ENCODE peak calls at places on chromosome 22, in seven cellular contexts. One of them, this sample, is unnamed.
A peak's percentile ranks its signal among the peaks of the same experiment; 100 is the strongest.

GRCh38 chr22:49278357-49278756 is 549.3 kb downstream of the BRD1 start:
- DNase-seq in NCI-H187: no peak
- DNase-seq in endodermal cell: no peak
- DNase-seq in MV-4-11: no peak
- DNase-seq in foreskin fibroblast: no peak
- DNase-seq in NCI-H510A: no peak
- DNase-seq in hypothalamus: no peak
- DNase-seq in this sample: no peak

GRCh38 chr22:42863349-42863911 is 6.4 kb upstream of the ARFGAP3 start:
- DNase-seq in foreskin fibroblast: peak; percentile 50
- DNase-seq in endodermal cell: no peak
- DNase-seq in NCI-H510A: no peak
- DNase-seq in hypothalamus: no peak
- DNase-seq in MV-4-11: peak; percentile 81
- DNase-seq in NCI-H187: no peak
- DNase-seq in this sample: peak; percentile 52

GRCh38 chr22:19146215-19146968 is 1.9 kb upstream of the ESS2 start:
- DNase-seq in endodermal cell: no peak
- DNase-seq in foreskin fibroblast: no peak
- DNase-seq in hypothalamus: no peak
- DNase-seq in NCI-H187: no peak
- DNase-seq in NCI-H510A: no peak
- DNase-seq in MV-4-11: no peak
- DNase-seq in this sample: no peak

GRCh38 chr22:38935023-38935422 is 22.4 kb upstream of the APOBEC3A start:
- DNase-seq in hypothalamus: no peak
- DNase-seq in MV-4-11: no peak
- DNase-seq in NCI-H510A: peak; percentile 73
- DNase-seq in foreskin fibroblast: no peak
- DNase-seq in NCI-H187: peak; percentile 57
- DNase-seq in endodermal cell: no peak
- DNase-seq in this sample: no peak

GRCh38 chr22:43433904-43434600 is 22.2 kb downstream of the MPPED1 start:
- DNase-seq in NCI-H187: no peak
- DNase-seq in foreskin fibroblast: no peak
- DNase-seq in endodermal cell: no peak
- DNase-seq in hypothalamus: no peak
- DNase-seq in NCI-H510A: no peak
- DNase-seq in MV-4-11: no peak
- DNase-seq in this sample: no peak

GRCh38 chr22:26660961-26661578 is 3.7 kb downstream of the MIAT start:
- DNase-seq in foreskin fibroblast: no peak
- DNase-seq in hypothalamus: no peak
- DNase-seq in NCI-H187: no peak
- DNase-seq in MV-4-11: no peak
- DNase-seq in endodermal cell: peak; percentile 80
- DNase-seq in NCI-H510A: no peak
- DNase-seq in this sample: no peak

GRCh38 chr22:24857576-24857975 is 51.6 kb downstream of the SGSM1 start:
- DNase-seq in endodermal cell: no peak
- DNase-seq in foreskin fibroblast: no peak
- DNase-seq in MV-4-11: no peak
- DNase-seq in NCI-H187: no peak
- DNase-seq in NCI-H510A: no peak
- DNase-seq in hypothalamus: no peak
- DNase-seq in this sample: no peak

GRCh38 chr22:39254789-39255298 is 10.1 kb upstream of the PDGFB start:
- DNase-seq in NCI-H187: no peak
- DNase-seq in endodermal cell: peak; percentile 59
- DNase-seq in hypothalamus: no peak
- DNase-seq in NCI-H510A: no peak
- DNase-seq in foreskin fibroblast: peak; percentile 52
- DNase-seq in MV-4-11: no peak
- DNase-seq in this sample: no peak

GRCh38 chr22:40759294-40759840 is 59.8 kb downstream of the SLC25A17 start:
- DNase-seq in MV-4-11: no peak
- DNase-seq in foreskin fibroblast: no peak
- DNase-seq in endodermal cell: no peak
- DNase-seq in NCI-H187: no peak
- DNase-seq in hypothalamus: no peak
- DNase-seq in NCI-H510A: no peak
- DNase-seq in this sample: no peak

GRCh38 chr22:19870153-19871022 is 15.7 kb upstream of the GNB1L start:
- DNase-seq in MV-4-11: no peak
- DNase-seq in NCI-H187: no peak
- DNase-seq in foreskin fibroblast: no peak
- DNase-seq in NCI-H510A: no peak
- DNase-seq in hypothalamus: no peak
- DNase-seq in endodermal cell: peak; percentile 44
- DNase-seq in this sample: no peak

GRCh38 chr22:49184736-49185135 is 642.9 kb downstream of the BRD1 start:
- DNase-seq in foreskin fibroblast: no peak
- DNase-seq in MV-4-11: no peak
- DNase-seq in endodermal cell: no peak
- DNase-seq in NCI-H187: no peak
- DNase-seq in hypothalamus: no peak
- DNase-seq in NCI-H510A: no peak
- DNase-seq in this sample: no peak

GRCh38 chr22:39646614-39647210 is 76.2 kb downstream of the CACNA1I start:
- DNase-seq in NCI-H510A: no peak
- DNase-seq in foreskin fibroblast: no peak
- DNase-seq in hypothalamus: no peak
- DNase-seq in MV-4-11: no peak
- DNase-seq in NCI-H187: no peak
- DNase-seq in endodermal cell: no peak
- DNase-seq in this sample: no peak

GRCh38 chr22:20774882-20775281 is 969 bp downstream of the SERPIND1 start:
- DNase-seq in NCI-H510A: no peak
- DNase-seq in foreskin fibroblast: no peak
- DNase-seq in NCI-H187: no peak
- DNase-seq in MV-4-11: no peak
- DNase-seq in endodermal cell: no peak
- DNase-seq in hypothalamus: no peak
- DNase-seq in this sample: no peak

GRCh38 chr22:23405366-23405851 is 174.7 kb downstream of the IGLL1 start:
- DNase-seq in endodermal cell: peak; percentile 49
- DNase-seq in NCI-H510A: no peak
- DNase-seq in foreskin fibroblast: no peak
- DNase-seq in hypothalamus: no peak
- DNase-seq in NCI-H187: no peak
- DNase-seq in MV-4-11: no peak
- DNase-seq in this sample: no peak

GRCh38 chr22:48316876-48317250 is 1510.8 kb downstream of the BRD1 start:
- DNase-seq in hypothalamus: no peak
- DNase-seq in NCI-H510A: no peak
- DNase-seq in foreskin fibroblast: no peak
- DNase-seq in NCI-H187: no peak
- DNase-seq in endodermal cell: peak; percentile 33
- DNase-seq in MV-4-11: no peak
- DNase-seq in this sample: no peak

GRCh38 chr22:36435516-36436415 is 45.7 kb downstream of the TXN2 start:
- DNase-seq in foreskin fibroblast: no peak
- DNase-seq in hypothalamus: no peak
- DNase-seq in NCI-H510A: peak; percentile 54
- DNase-seq in NCI-H187: peak; percentile 51
- DNase-seq in MV-4-11: peak; percentile 74
- DNase-seq in endodermal cell: peak; percentile 89
- DNase-seq in this sample: no peak

GRCh38 chr22:33492210-33492651 is 428.0 kb downstream of the LARGE1 start:
- DNase-seq in NCI-H510A: no peak
- DNase-seq in endodermal cell: peak; percentile 60
- DNase-seq in MV-4-11: no peak
- DNase-seq in foreskin fibroblast: no peak
- DNase-seq in hypothalamus: no peak
- DNase-seq in NCI-H187: no peak
- DNase-seq in this sample: no peak

GRCh38 chr22:16964366-16964765 is 43.7 kb downstream of the GAB4 start:
- DNase-seq in NCI-H510A: no peak
- DNase-seq in hypothalamus: no peak
- DNase-seq in endodermal cell: no peak
- DNase-seq in NCI-H187: no peak
- DNase-seq in MV-4-11: no peak
- DNase-seq in foreskin fibroblast: no peak
- DNase-seq in this sample: no peak

GRCh38 chr22:27919943-27920755 is 1.1 kb upstream of the PITPNB start:
- DNase-seq in hypothalamus: peak; percentile 20
- DNase-seq in NCI-H187: no peak
- DNase-seq in NCI-H510A: no peak
- DNase-seq in MV-4-11: no peak
- DNase-seq in foreskin fibroblast: peak; percentile 75
- DNase-seq in endodermal cell: peak; percentile 79
- DNase-seq in this sample: peak; percentile 54

GRCh38 chr22:27748355-27749168 is 53.0 kb downstream of the MN1 start:
- DNase-seq in NCI-H510A: no peak
- DNase-seq in NCI-H187: no peak
- DNase-seq in MV-4-11: peak; percentile 28
- DNase-seq in hypothalamus: no peak
- DNase-seq in endodermal cell: peak; percentile 89
- DNase-seq in foreskin fibroblast: peak; percentile 12
- DNase-seq in this sample: no peak

GRCh38 chr22:43521716-43522115 is 109.9 kb downstream of the MPPED1 start:
- DNase-seq in hypothalamus: no peak
- DNase-seq in foreskin fibroblast: no peak
- DNase-seq in NCI-H510A: no peak
- DNase-seq in endodermal cell: no peak
- DNase-seq in MV-4-11: no peak
- DNase-seq in NCI-H187: no peak
- DNase-seq in this sample: no peak

GRCh38 chr22:46425011-46425410 is 89.5 kb downstream of the TRMU start:
- DNase-seq in NCI-H510A: no peak
- DNase-seq in foreskin fibroblast: peak; percentile 15
- DNase-seq in hypothalamus: no peak
- DNase-seq in NCI-H187: no peak
- DNase-seq in MV-4-11: peak; percentile 76
- DNase-seq in endodermal cell: no peak
- DNase-seq in this sample: no peak

GRCh38 chr22:24954114-24954463 is 1.6 kb downstream of the KIAA1671 start:
- DNase-seq in NCI-H187: no peak
- DNase-seq in endodermal cell: peak; percentile 55
- DNase-seq in foreskin fibroblast: no peak
- DNase-seq in NCI-H510A: no peak
- DNase-seq in hypothalamus: no peak
- DNase-seq in MV-4-11: no peak
- DNase-seq in this sample: no peak

GRCh38 chr22:50307891-50308596 is 598 bp upstream of the PLXNB2 start:
- DNase-seq in endodermal cell: no peak
- DNase-seq in MV-4-11: no peak
- DNase-seq in NCI-H187: no peak
- DNase-seq in foreskin fibroblast: no peak
- DNase-seq in NCI-H510A: no peak
- DNase-seq in hypothalamus: no peak
- DNase-seq in this sample: no peak

GRCh38 chr22:29838599-29838956 is 504 bp upstream of the ASCC2 start:
- DNase-seq in NCI-H510A: no peak
- DNase-seq in MV-4-11: no peak
- DNase-seq in NCI-H187: no peak
- DNase-seq in hypothalamus: no peak
- DNase-seq in endodermal cell: no peak
- DNase-seq in foreskin fibroblast: no peak
- DNase-seq in this sample: no peak

GRCh38 chr22:29837780-29838598 is at the start of gene ASCC2:
- DNase-seq in foreskin fibroblast: peak; percentile 95
- DNase-seq in hypothalamus: peak; percentile 93
- DNase-seq in NCI-H510A: peak; percentile 93
- DNase-seq in endodermal cell: peak; percentile 99
- DNase-seq in NCI-H187: peak; percentile 95
- DNase-seq in MV-4-11: peak; percentile 98
- DNase-seq in this sample: peak; percentile 97

GRCh38 chr22:48894804-48895250 is 932.8 kb downstream of the BRD1 start:
- DNase-seq in endodermal cell: no peak
- DNase-seq in foreskin fibroblast: no peak
- DNase-seq in MV-4-11: no peak
- DNase-seq in hypothalamus: no peak
- DNase-seq in NCI-H187: no peak
- DNase-seq in NCI-H510A: no peak
- DNase-seq in this sample: no peak

GRCh38 chr22:44538071-44538470 is 40.0 kb upstream of the RTL6 start:
- DNase-seq in NCI-H187: no peak
- DNase-seq in endodermal cell: no peak
- DNase-seq in hypothalamus: no peak
- DNase-seq in foreskin fibroblast: peak; percentile 33
- DNase-seq in MV-4-11: peak; percentile 23
- DNase-seq in NCI-H510A: no peak
- DNase-seq in this sample: no peak

This sample was measured in Kasumi-1.